ENCODE peak calls at places on chromosomes 11 and 22, in five cellular contexts. E, L, A, Q and J are unnamed samples.

GRCh38 chr11:65069217-65069616 is 10.9 kb upstream of the NAALADL1 start:
- DNase-seq in E (no peak), L (no peak), A (no peak), Q (no peak), J (no peak)

GRCh38 chr22:43014876-43015676 is at the start of gene PACSIN2:
- DNase-seq in E (peak), L (peak), A (peak), Q (peak), J (peak)

GRCh38 chr22:46381142-46381541 is 45.6 kb downstream of the TRMU start:
- DNase-seq in E (no peak), L (no peak), A (peak), Q (no peak), J (no peak)

GRCh38 chr11:126318642-126319373 is 14.9 kb downstream of the DCPS start:
- DNase-seq in E (peak), L (no peak), A (peak), Q (no peak), J (no peak)

GRCh38 chr11:107716884-107717532 is 5.2 kb upstream of the SLN start:
- DNase-seq in E (no peak), L (no peak), A (no peak), Q (no peak), J (no peak)

GRCh38 chr22:25569983-25570382 is 5.5 kb downstream of the GRK3 start:
- DNase-seq in E (no peak), L (no peak), A (no peak), Q (no peak), J (no peak)

GRCh38 chr11:28529540-28530410 is 421.6 kb downstream of the METTL15 start:
- DNase-seq in E (no peak), L (no peak), A (peak), Q (no peak), J (peak)

GRCh38 chr11:27420217-27420616 is 52.4 kb downstream of the LGR4 start:
- DNase-seq in E (no peak), L (no peak), A (no peak), Q (no peak), J (no peak)

GRCh38 chr11:110565344-110565684 is 135.6 kb downstream of the FDX1 start:
- DNase-seq in E (no peak), L (no peak), A (peak), Q (no peak), J (no peak)

GRCh38 chr22:49525776-49526535 is 301.7 kb downstream of the BRD1 start:
- DNase-seq in E (no peak), L (no peak), A (no peak), Q (no peak), J (no peak)

GRCh38 chr11:115869780-115870431 is 365.7 kb upstream of the CADM1 start:
- DNase-seq in E (no peak), L (no peak), A (no peak), Q (no peak), J (no peak)

GRCh38 chr22:42676059-42676607 is 26.9 kb upstream of the CYB5R3 start:
- DNase-seq in E (no peak), L (no peak), A (peak), Q (no peak), J (no peak)

GRCh38 chr11:35142481-35143207 is 3.7 kb downstream of the CD44 start:
- DNase-seq in E (no peak), L (no peak), A (peak), Q (no peak), J (no peak)